ENCODE peak calls at places on chromosomes 3 and 15, in six cellular contexts. S, J, Y, B, I and T are unnamed samples.

GRCh38 chr3:150248116-150248864 is 159.8 kb upstream of the TSC22D2 start:
- DNase-seq in S (no peak), J (no peak), Y (no peak), B (no peak), I (no peak), T (peak)

GRCh38 chr15:67678948-67679347 is 136.4 kb downstream of the MAP2K5 start:
- DNase-seq in S (peak), J (no peak), Y (no peak), B (no peak), I (no peak), T (no peak)

GRCh38 chr3:120170223-120170622 is 76.0 kb upstream of the GSK3B start:
- DNase-seq in S (no peak), J (no peak), Y (no peak), B (no peak), I (no peak), T (no peak)

GRCh38 chr3:96331341-96331740 is 483.1 kb upstream of the EPHA6 start:
- DNase-seq in S (no peak), J (no peak), Y (no peak), B (no peak), I (no peak), T (no peak)

GRCh38 chr15:85013785-85014184 is 32.1 kb downstream of the PDE8A start:
- DNase-seq in S (no peak), J (no peak), Y (no peak), B (no peak), I (no peak), T (no peak)

GRCh38 chr15:83631534-83631933 is 22.4 kb upstream of the ADAMTSL3 start:
- DNase-seq in S (no peak), J (no peak), Y (no peak), B (no peak), I (no peak), T (no peak)

GRCh38 chr15:81754078-81754477 is 291.7 kb downstream of the MEX3B start:
- DNase-seq in S (no peak), J (no peak), Y (no peak), B (no peak), I (no peak), T (no peak)

GRCh38 chr3:129793947-129794318 is 99.6 kb downstream of the TMCC1 start:
- DNase-seq in S (peak), J (no peak), Y (peak), B (no peak), I (no peak), T (no peak)

GRCh38 chr3:149152420-149152819 is 23.0 kb downstream of the HPS3 start:
- DNase-seq in S (no peak), J (no peak), Y (no peak), B (no peak), I (no peak), T (peak)

GRCh38 chr15:68712886-68713285 is 107.8 kb downstream of the ANP32A start:
- DNase-seq in S (no peak), J (no peak), Y (no peak), B (no peak), I (no peak), T (no peak)

GRCh38 chr3:108324177-108324576 is 27.8 kb downstream of the HHLA2 start:
- DNase-seq in S (no peak), J (no peak), Y (no peak), B (no peak), I (no peak), T (no peak)

GRCh38 chr3:101639280-101639963 is 37.5 kb downstream of the ZBTB11 start:
- DNase-seq in S (no peak), J (no peak), Y (no peak), B (no peak), I (no peak), T (no peak)

GRCh38 chr3:116914004-116914403 is 204.4 kb downstream of the TUSC7 start:
- DNase-seq in S (no peak), J (no peak), Y (no peak), B (no peak), I (no peak), T (no peak)

GRCh38 chr3:121707531-121708273 is 41.8 kb downstream of the GOLGB1 start:
- DNase-seq in S (no peak), J (no peak), Y (no peak), B (no peak), I (no peak), T (no peak)

GRCh38 chr3:118688396-118688884 is 346.2 kb downstream of the IGSF11 start:
- DNase-seq in S (no peak), J (no peak), Y (no peak), B (no peak), I (no peak), T (no peak)

GRCh38 chr3:105832618-105833017 is 36.2 kb downstream of the CBLB start:
- DNase-seq in S (no peak), J (no peak), Y (no peak), B (no peak), I (no peak), T (no peak)

GRCh38 chr3:151753846-151754245 is 20.1 kb downstream of the AADACL2 start:
- DNase-seq in S (no peak), J (no peak), Y (no peak), B (no peak), I (no peak), T (no peak)

GRCh38 chr3:126365351-126366274 is 8.4 kb upstream of the KLF15 start:
- DNase-seq in S (no peak), J (no peak), Y (no peak), B (no peak), I (no peak), T (no peak)
- TF ChIP-seq CTCF in S (no peak), J (no peak), Y (no peak), B (no peak), I (no peak), T (no peak)

DNA sequence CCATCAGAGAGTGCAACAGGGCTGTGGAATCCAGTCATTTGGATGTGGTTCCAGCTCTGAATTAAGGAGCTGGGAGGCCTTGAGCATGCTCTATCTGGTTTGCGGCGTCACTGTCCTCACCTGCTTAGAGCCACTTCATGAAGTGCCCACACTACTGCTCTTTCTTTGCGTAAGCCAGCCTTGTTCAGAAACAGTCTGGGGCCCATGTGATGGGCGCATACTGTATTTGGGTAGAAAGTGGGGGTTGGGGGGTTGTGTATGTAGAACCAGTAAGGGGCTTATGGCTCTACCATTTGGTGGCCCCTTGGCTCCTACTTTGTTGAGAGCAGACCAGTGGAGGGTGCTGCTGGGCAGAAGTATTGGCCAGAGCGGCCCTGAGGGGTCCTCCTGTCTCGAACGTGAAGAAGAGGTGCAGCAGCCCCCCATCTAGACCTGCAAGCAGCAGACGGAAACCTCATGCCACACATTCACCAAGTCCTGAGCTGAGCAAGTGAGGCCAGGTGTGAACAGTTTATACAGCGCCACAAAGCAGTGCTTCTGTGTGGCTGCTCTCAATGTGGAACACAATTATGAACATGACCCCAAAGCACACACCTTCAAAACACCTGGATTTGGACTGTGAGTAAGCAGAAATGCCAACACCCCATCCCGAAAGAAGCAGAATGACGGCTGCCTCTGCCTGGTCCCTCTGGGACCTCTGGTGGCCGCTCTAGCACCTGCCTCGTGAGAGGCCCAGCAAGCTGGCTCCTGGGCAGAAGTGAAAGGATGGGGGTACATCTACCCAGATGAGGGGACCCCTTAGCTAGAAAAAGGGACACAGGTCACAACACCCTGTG is 26.6 kb downstream of the SRPRB start:
- DNase-seq in S (no peak), J (no peak), Y (no peak), B (no peak), I (no peak), T (no peak)
- TF ChIP-seq CTCF in S (peak), J (no peak), Y (no peak), B (no peak), I (no peak), T (peak)

GRCh38 chr3:167671878-167672427 is 18.2 kb upstream of the WDR49 start:
- DNase-seq in S (no peak), J (no peak), Y (no peak), B (no peak), I (no peak), T (no peak)
- TF ChIP-seq CTCF in S (no peak), J (no peak), Y (no peak), B (no peak), I (no peak), T (no peak)

GRCh38 chr3:127691494-127691893 is 18.7 kb downstream of the ABTB1 start:
- DNase-seq in S (no peak), J (peak), Y (no peak), B (no peak), I (no peak), T (no peak)

GRCh38 chr3:127690106-127690505 is 17.4 kb downstream of the ABTB1 start:
- DNase-seq in S (no peak), J (peak), Y (no peak), B (no peak), I (no peak), T (no peak)

GRCh38 chr3:127689266-127689860 is 16.6 kb downstream of the ABTB1 start:
- DNase-seq in S (no peak), J (peak), Y (peak), B (no peak), I (no peak), T (no peak)

GRCh38 chr3:127691974-127692373 is 19.2 kb downstream of the ABTB1 start:
- DNase-seq in S (no peak), J (peak), Y (no peak), B (no peak), I (no peak), T (no peak)

GRCh38 chr3:127690823-127691452 is 18.2 kb downstream of the ABTB1 start:
- DNase-seq in S (no peak), J (peak), Y (no peak), B (no peak), I (peak), T (no peak)
- TF ChIP-seq CTCF in S (peak), J (peak), Y (peak), B (no peak), I (no peak), T (peak)

GRCh38 chr3:44337253-44337652 is 1.3 kb upstream of the TCAIM start:
- DNase-seq in S (no peak), J (no peak), Y (no peak), B (no peak), I (no peak), T (no peak)
- TF ChIP-seq CTCF in S (no peak), J (no peak), Y (no peak), B (no peak), I (no peak), T (no peak)

GRCh38 chr3:171172070-171172469 is 145.6 kb upstream of the SLC2A2 start:
- DNase-seq in S (no peak), J (no peak), Y (no peak), B (no peak), I (no peak), T (no peak)
- TF ChIP-seq CTCF in S (peak), J (no peak), Y (peak), B (no peak), I (no peak), T (peak)

GRCh38 chr15:63461230-63461629 is 43.2 kb upstream of the USP3 start:
- DNase-seq in S (peak), J (no peak), Y (no peak), B (no peak), I (peak), T (no peak)
- TF ChIP-seq CTCF in S (peak), J (no peak), Y (no peak), B (no peak), I (no peak), T (no peak)

GRCh38 chr15:51621917-51622268 is 678 bp downstream of the DMXL2 start:
- DNase-seq in S (peak), J (peak), Y (peak), B (no peak), I (peak), T (no peak)
- TF ChIP-seq CTCF in S (peak), J (no peak), Y (no peak), B (no peak), I (no peak), T (peak)